ENCODE peak calls at places on chromosomes 5 and 9, in seven cellular contexts. I is esophagus squamous epithelium; M is HCT116; O is upper lobe of left lung; N is SJSA1; J is effector memory CD4-positive, alpha-beta T cell; V is fibroblast of lung. L is an unnamed sample.
A peak's percentile ranks its signal among the peaks of the same experiment; 100 is the strongest.

GRCh38 chr5:149271195-149271716 is 403 bp upstream of the AFAP1L1 start:
- DNase-seq in I (no peak), M (no peak), O (no peak), N (peak; percentile 45), J (no peak), V (no peak), L (no peak)

GRCh38 chr9:12934515-12935301 is 159.9 kb downstream of the LURAP1L start:
- DNase-seq in I (no peak), M (no peak), O (no peak), N (no peak), J (no peak), V (no peak), L (no peak)

GRCh38 chr5:150377964-150378694 is 20.6 kb downstream of the TCOF1 start:
- DNase-seq in I (no peak), M (no peak), O (no peak), N (peak; percentile 96), J (no peak), V (peak; percentile 85), L (no peak)

GRCh38 chr5:50623666-50624065 is 42.8 kb upstream of the PARP8 start:
- DNase-seq in I (no peak), M (no peak), O (no peak), N (no peak), J (no peak), V (no peak), L (no peak)

GRCh38 chr9:18890372-18890771 is 142.6 kb downstream of the SAXO1 start:
- DNase-seq in I (no peak), M (no peak), O (no peak), N (no peak), J (no peak), V (peak; percentile 70), L (no peak)

GRCh38 chr5:135999396-136000139 is 29.2 kb upstream of the TGFBI start:
- DNase-seq in I (no peak), M (no peak), O (no peak), N (peak; percentile 89), J (no peak), V (peak; percentile 92), L (no peak)

GRCh38 chr9:73805111-73805510 is 653.4 kb downstream of the ANXA1 start:
- DNase-seq in I (no peak), M (no peak), O (no peak), N (no peak), J (no peak), V (no peak), L (no peak)

GRCh38 chr9:136327313-136327971 is at the start of gene GPSM1:
- DNase-seq in I (no peak), M (no peak), O (peak; percentile 92), N (peak; percentile 58), J (peak; percentile 12), V (peak; percentile 74), L (peak; percentile 88)

GRCh38 chr9:136544549-136545064 is 1.2 kb downstream of the NOTCH1 start:
- DNase-seq in I (no peak), M (no peak), O (peak; percentile 92), N (no peak), J (peak; percentile 27), V (no peak), L (no peak)

GRCh38 chr5:132103380-132103951 is 29.9 kb downstream of the CSF2 start:
- DNase-seq in I (no peak), M (peak; percentile 86), O (no peak), N (peak; percentile 94), J (peak; percentile 66), V (peak; percentile 93), L (peak; percentile 92)

GRCh38 chr9:37144762-37145161 is 24.4 kb downstream of the ZCCHC7 start:
- DNase-seq in I (no peak), M (no peak), O (no peak), N (no peak), J (no peak), V (peak; percentile 12), L (no peak)

GRCh38 chr9:106846307-106846706 is 16.7 kb upstream of the ZNF462 start:
- DNase-seq in I (no peak), M (no peak), O (no peak), N (no peak), J (no peak), V (no peak), L (no peak)

GRCh38 chr9:77712533-77713130 is 64.5 kb upstream of the GNA14 start:
- DNase-seq in I (no peak), M (no peak), O (no peak), N (peak; percentile 73), J (no peak), V (peak; percentile 63), L (no peak)

GRCh38 chr5:126624534-126624933 is 23.8 kb downstream of the PHAX start:
- DNase-seq in I (no peak), M (peak; percentile 73), O (no peak), N (peak; percentile 79), J (no peak), V (peak; percentile 85), L (no peak)

GRCh38 chr5:177479774-177480173 is 6.3 kb upstream of the DBN1 start:
- DNase-seq in I (no peak), M (no peak), O (no peak), N (no peak), J (no peak), V (peak; percentile 62), L (peak; percentile 70)

GRCh38 chr5:2908086-2908485 is 156.6 kb upstream of the IRX2 start:
- DNase-seq in I (no peak), M (no peak), O (no peak), N (no peak), J (no peak), V (no peak), L (no peak)

GRCh38 chr9:33288828-33289483 is 1.4 kb upstream of the NFX1 start:
- DNase-seq in I (no peak), M (no peak), O (peak; percentile 58), N (no peak), J (no peak), V (no peak), L (peak; percentile 79)

GRCh38 chr5:73374520-73375235 is 73.9 kb downstream of the FOXD1 start:
- DNase-seq in I (no peak), M (no peak), O (no peak), N (peak; percentile 62), J (no peak), V (peak; percentile 58), L (no peak)

GRCh38 chr5:74257645-74258328 is 382.7 kb downstream of the ENC1 start:
- DNase-seq in I (peak; percentile 7), M (no peak), O (no peak), N (no peak), J (no peak), V (peak; percentile 79), L (peak; percentile 88)

DNA sequence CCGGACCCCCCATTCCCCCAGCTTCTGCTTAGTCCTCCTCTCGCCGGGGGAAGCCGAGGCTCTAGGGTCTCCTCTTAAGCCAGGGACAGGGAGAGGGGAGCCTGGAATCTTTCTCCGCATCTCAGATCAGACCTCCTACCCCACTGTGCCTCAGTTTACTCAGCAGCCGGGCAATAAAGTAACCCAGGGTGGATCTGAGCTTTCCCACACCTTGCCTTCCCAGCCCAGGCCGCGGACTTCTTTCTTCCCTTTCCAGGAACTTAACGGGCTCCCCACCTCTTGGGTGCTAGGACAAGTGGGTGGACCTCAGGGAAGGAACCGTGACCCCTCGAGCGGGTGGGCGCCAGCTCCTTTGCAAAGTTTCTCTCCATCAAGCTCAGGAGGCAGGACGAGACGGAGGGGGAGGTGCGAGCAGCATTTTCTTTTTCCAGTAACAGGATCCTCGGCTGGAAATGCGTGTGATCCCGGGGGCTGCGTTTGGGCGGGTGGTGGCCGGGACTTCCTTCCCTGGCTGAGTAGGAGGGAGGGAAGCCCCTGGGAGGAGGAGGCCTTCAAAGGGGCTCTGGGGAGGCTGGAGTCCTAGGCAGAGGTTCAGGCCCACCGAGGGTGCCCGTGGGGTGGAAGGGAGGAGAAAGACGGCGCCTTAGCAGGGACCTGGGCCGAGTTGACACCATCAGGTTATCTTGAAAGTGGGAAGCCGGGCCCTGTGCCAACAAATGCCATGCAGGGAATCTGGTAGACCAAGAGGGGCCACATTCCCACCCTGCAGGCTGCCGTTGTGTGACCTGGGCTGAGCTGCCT is 803 bp downstream of the DAB2IP start:
- DNase-seq in I (no peak), M (no peak), O (no peak), N (no peak), J (no peak), V (no peak), L (peak; percentile 83)
- H3K4me1 ChIP-seq in I (peaks cover 24% of the 10 kb centered on the region), M (peaks cover 42% of the 10 kb centered on the region), O (peaks cover 32% of the 10 kb centered on the region), N (peaks cover 13% of the 10 kb centered on the region), J (peaks cover 11% of the 10 kb centered on the region), V (peaks cover 6% of the 10 kb centered on the region), L (peaks cover 44% of the 10 kb centered on the region)

GRCh38 chr9:76581752-76582151 is 122.8 kb downstream of the GCNT1 start:
- DNase-seq in I (no peak), M (no peak), O (no peak), N (no peak), J (no peak), V (no peak), L (no peak)
- H3K4me1 ChIP-seq in I (no peaks in the 10 kb centered on the region), M (no peaks in the 10 kb centered on the region), O (no peaks in the 10 kb centered on the region), N (peaks cover 30% of the 10 kb centered on the region), J (no peaks in the 10 kb centered on the region), V (no peaks in the 10 kb centered on the region), L (peaks cover 4% of the 10 kb centered on the region)

GRCh38 chr5:142870552-142870951 is 100.4 kb downstream of the ARHGAP26 start:
- DNase-seq in I (no peak), M (no peak), O (no peak), N (no peak), J (no peak), V (no peak), L (no peak)
- H3K4me1 ChIP-seq in I (peaks cover 6% of the 10 kb centered on the region), M (peaks cover 66% of the 10 kb centered on the region), O (peaks cover 60% of the 10 kb centered on the region), N (peaks cover 30% of the 10 kb centered on the region), J (no peaks in the 10 kb centered on the region), V (no peaks in the 10 kb centered on the region), L (peaks cover 37% of the 10 kb centered on the region)

GRCh38 chr5:139304391-139305324 is 11.1 kb downstream of the MATR3 start:
- DNase-seq in I (no peak), M (no peak), O (no peak), N (no peak), J (no peak), V (no peak), L (no peak)
- H3K4me1 ChIP-seq in I (no peaks in the 10 kb centered on the region), M (peaks cover 11% of the 10 kb centered on the region), O (peaks cover 67% of the 10 kb centered on the region), N (no peaks in the 10 kb centered on the region), J (peaks cover 52% of the 10 kb centered on the region), V (peaks cover 2% of the 10 kb centered on the region), L (peaks cover 11% of the 10 kb centered on the region)

DNA sequence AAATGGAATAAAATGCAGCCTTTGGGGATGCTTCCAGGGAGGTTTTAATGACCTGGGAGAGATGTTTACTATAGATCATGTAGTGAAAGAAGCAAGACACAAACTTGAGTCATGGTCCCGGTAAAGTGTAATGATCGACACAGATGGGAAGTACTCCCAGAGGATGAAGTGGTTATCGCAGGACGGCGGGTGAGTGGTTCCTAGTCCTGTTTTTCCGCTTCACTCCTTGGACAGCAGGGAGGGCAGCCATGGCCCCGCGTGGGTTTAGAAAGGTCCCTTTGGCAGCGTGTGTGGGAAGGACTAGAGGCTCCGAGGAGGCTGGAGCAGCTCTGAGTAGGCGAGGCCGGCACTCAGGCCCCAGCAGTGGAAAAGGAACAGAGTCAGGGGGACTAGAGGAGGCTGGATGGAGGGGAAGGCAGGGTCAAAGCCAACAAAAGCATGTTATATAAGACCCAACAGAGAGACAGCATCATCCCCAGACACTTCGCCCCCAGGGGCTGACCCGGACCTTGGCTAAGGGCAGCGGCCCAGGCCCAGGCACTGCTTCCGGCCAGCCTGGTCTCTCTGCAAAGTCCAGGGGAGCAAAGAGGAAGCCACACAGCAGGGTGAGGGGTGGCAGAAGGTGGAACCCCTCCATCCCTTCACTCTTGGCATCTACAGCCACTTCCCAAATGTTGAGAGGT is 49.1 kb upstream of the STXBP1 start:
- DNase-seq in I (no peak), M (no peak), O (no peak), N (peak; percentile 66), J (no peak), V (peak; percentile 71), L (no peak)
- H3K4me1 ChIP-seq in I (peaks cover 62% of the 10 kb centered on the region), M (peaks cover 86% of the 10 kb centered on the region), O (peaks cover 73% of the 10 kb centered on the region), N (peaks cover 72% of the 10 kb centered on the region), J (peaks cover 31% of the 10 kb centered on the region), V (peaks cover 64% of the 10 kb centered on the region), L (peaks cover 43% of the 10 kb centered on the region)

GRCh38 chr5:131008329-131008728 is 156.7 kb downstream of the HINT1 start:
- DNase-seq in I (no peak), M (no peak), O (peak; percentile 73), N (no peak), J (no peak), V (no peak), L (no peak)
- H3K4me1 ChIP-seq in I (no peaks in the 10 kb centered on the region), M (no peaks in the 10 kb centered on the region), O (no peaks in the 10 kb centered on the region), N (no peaks in the 10 kb centered on the region), J (no peaks in the 10 kb centered on the region), V (no peaks in the 10 kb centered on the region), L (no peaks in the 10 kb centered on the region)